ENCODE peak calls at places on chromosomes 12 and 14, in ten cellular contexts. Y is head of caudate nucleus; A is effector memory CD8-positive, alpha-beta T cell; T is stimulated activated CD8-positive, alpha-beta memory T cell treated with anti-CD3 and anti-CD28 coated beads, Interleukin-7, amount 100 ng/mL, for 4 hours; M is MCF 10A; G is LHCN-M2; H is coronary artery; K is astrocyte; W is activated naive CD4-positive, alpha-beta T cell treated with anti-CD3 and anti-CD28 coated beads for 36 hours; V is colonic mucosa. O is an unnamed sample.

GRCh38 chr12:11949738-11950403 is 120.9 kb upstream of the BCL2L14 start:
- DNase-seq in Y (peak), A (no peak), T (no peak), M (no peak), G (no peak), H (no peak), K (no peak), W (no peak), V (peak), O (peak)

GRCh38 chr14:25120261-25120660 is 70.3 kb upstream of the STXBP6 start:
- DNase-seq in Y (no peak), A (no peak), T (no peak), M (no peak), G (no peak), H (no peak), K (peak), W (no peak), V (no peak), O (no peak)

GRCh38 chr14:67513631-67514108 is 19.4 kb upstream of the PLEKHH1 start:
- DNase-seq in Y (no peak), A (no peak), T (no peak), M (no peak), G (no peak), H (no peak), K (no peak), W (no peak), V (peak), O (no peak)

GRCh38 chr14:38751459-38751858 is 351.6 kb downstream of the SEC23A start:
- DNase-seq in Y (no peak), A (no peak), T (no peak), M (no peak), G (no peak), H (no peak), K (no peak), W (no peak), V (no peak), O (no peak)

GRCh38 chr14:33114331-33114730 is 175.7 kb downstream of the NPAS3 start:
- DNase-seq in Y (no peak), A (no peak), T (no peak), M (no peak), G (no peak), H (no peak), K (no peak), W (no peak), V (no peak), O (no peak)

GRCh38 chr14:69845787-69846186 is 33.4 kb upstream of the SMOC1 start:
- DNase-seq in Y (no peak), A (no peak), T (no peak), M (no peak), G (no peak), H (no peak), K (no peak), W (no peak), V (no peak), O (no peak)

GRCh38 chr12:4438834-4439596 is 6.6 kb downstream of the FGF6 start:
- DNase-seq in Y (no peak), A (no peak), T (no peak), M (no peak), G (no peak), H (peak), K (no peak), W (no peak), V (peak), O (no peak)

GRCh38 chr14:105473677-105474477 is 744 bp upstream of the CRIP2 start:
- DNase-seq in Y (peak), A (peak), T (peak), M (peak), G (peak), H (peak), K (peak), W (peak), V (peak), O (peak)

GRCh38 chr12:53380797-53381738 is 1.1 kb downstream of the SP1 start:
- DNase-seq in Y (no peak), A (no peak), T (no peak), M (peak), G (peak), H (no peak), K (no peak), W (no peak), V (no peak), O (peak)

GRCh38 chr14:30608533-30609006 is 13.5 kb upstream of the SCFD1 start:
- DNase-seq in Y (no peak), A (no peak), T (no peak), M (peak), G (peak), H (no peak), K (peak), W (no peak), V (no peak), O (no peak)

O was measured in HT-29.